ENCODE peak calls at places on chromosome 19, in four cellular contexts. X is occipital lobe; E is iris pigment epithelial cell; C is naive thymus-derived CD8-positive, alpha-beta T cell. U is an unnamed sample.

GRCh38 chr19:44696939-44697669 is 1.8 kb upstream of the CEACAM16 start:
- DNase-seq in X (no peak), C (no peak), E (no peak), U (no peak)

GRCh38 chr19:45464274-45464673 is 3.5 kb upstream of the FOSB start:
- DNase-seq in E (no peak), X (no peak), C (no peak), U (no peak)

GRCh38 chr19:1274081-1274851 is 1.1 kb upstream of the FAM174C start:
- DNase-seq in E (no peak), X (no peak), C (no peak), U (no peak)

GRCh38 chr19:38727868-38728660 is 16.2 kb downstream of the CAPN12 start:
- DNase-seq in E (peak), C (no peak), X (no peak), U (no peak)

GRCh38 chr19:11251650-11252314 is 10.5 kb downstream of the DOCK6 start:
- DNase-seq in C (no peak), E (no peak), X (no peak), U (no peak)

GRCh38 chr19:21482863-21483276 is 22.5 kb upstream of the ZNF429 start:
- DNase-seq in X (no peak), C (peak), E (peak), U (no peak)

GRCh38 chr19:12720851-12721655 is 2.7 kb downstream of the TNPO2 start:
- DNase-seq in C (no peak), X (no peak), E (peak), U (no peak)

GRCh38 chr19:20413705-20414104 is 151.9 kb downstream of the ZNF737 start:
- DNase-seq in X (no peak), C (no peak), E (no peak), U (no peak)

GRCh38 chr19:48244289-48244688 is 11.4 kb downstream of the CARD8 start:
- DNase-seq in E (peak), C (no peak), X (no peak), U (no peak)

GRCh38 chr19:38801359-38802095 is 11.2 kb downstream of the LGALS4 start:
- DNase-seq in E (no peak), X (no peak), C (no peak), U (no peak)

GRCh38 chr19:50556236-50557008 is 11.8 kb downstream of the LRRC4B start:
- DNase-seq in C (peak), X (peak), E (peak), U (peak)

GRCh38 chr19:4472174-4472974 is at the start of gene HDGFL2:
- DNase-seq in C (peak), X (no peak), E (no peak), U (no peak)

GRCh38 chr19:12527034-12527836 is 24.0 kb downstream of the ZNF564 start:
- DNase-seq in E (peak), X (no peak), C (no peak), U (no peak)

GRCh38 chr19:44072543-44073401 is 813 bp downstream of the ZNF284 start:
- DNase-seq in E (peak), C (no peak), X (no peak), U (no peak)

GRCh38 chr19:16660763-16661479 is at the start of gene TMEM38A:
- DNase-seq in E (no peak), C (peak), X (peak), U (peak)